ENCODE peak calls at places on chromosomes 12 and 14, in four cellular contexts. M, E, D and Q are unnamed samples.

GRCh38 chr12:132029503-132030300 is 80.0 kb downstream of the EP400 start:
- DNase-seq in M (peak; percentile 35), E (no peak), D (no peak), Q (no peak)

GRCh38 chr12:50508420-50508819 is 3.6 kb downstream of the DIP2B start:
- DNase-seq in M (no peak), E (no peak), D (no peak), Q (no peak)

GRCh38 chr12:109864916-109865315 is 15.4 kb downstream of the GLTP start:
- DNase-seq in M (peak; percentile 44), E (no peak), D (no peak), Q (no peak)

GRCh38 chr12:1657616-1658167 is 28.7 kb downstream of the WNT5B start:
- DNase-seq in M (no peak), E (no peak), D (no peak), Q (no peak)

GRCh38 chr14:61649283-61649682 is 46.0 kb upstream of the HIF1A start:
- DNase-seq in M (no peak), E (no peak), D (no peak), Q (no peak)

GRCh38 chr12:48021485-48022179 is 17.4 kb upstream of the COL2A1 start:
- DNase-seq in M (peak; percentile 94), E (no peak), D (no peak), Q (no peak)

GRCh38 chr14:88013750-88014349 is 8.9 kb downstream of the GPR65 start:
- DNase-seq in M (peak; percentile 83), E (peak; percentile 65), D (peak; percentile 63), Q (no peak)

GRCh38 chr14:97456958-97457357 is 659.8 kb downstream of the VRK1 start:
- DNase-seq in M (no peak), E (no peak), D (no peak), Q (no peak)

GRCh38 chr12:121613424-121613823 is 12.9 kb upstream of the ORAI1 start:
- DNase-seq in M (no peak), E (no peak), D (no peak), Q (peak; percentile 38)

GRCh38 chr14:101050901-101051490 is 147.5 kb upstream of the RTL1 start:
- DNase-seq in M (no peak), E (no peak), D (no peak), Q (no peak)

GRCh38 chr14:68312884-68313725 is 479.8 kb downstream of the ZFP36L1 start:
- DNase-seq in M (no peak), E (no peak), D (no peak), Q (peak; percentile 59)

GRCh38 chr12:13071305-13072280 is 27.4 kb downstream of the FAM234B start:
- DNase-seq in M (no peak), E (no peak), D (no peak), Q (no peak)

GRCh38 chr12:55743131-55743921 is 404 bp downstream of the GDF11 start:
- DNase-seq in M (peak; percentile 83), E (peak; percentile 67), D (no peak), Q (peak; percentile 84)

GRCh38 chr12:114123108-114123507 is 157.0 kb upstream of the RBM19 start:
- DNase-seq in M (peak; percentile 45), E (no peak), D (no peak), Q (no peak)

GRCh38 chr14:35234007-35234406 is 58.2 kb upstream of the PSMA6 start:
- DNase-seq in M (no peak), E (no peak), D (no peak), Q (no peak)

GRCh38 chr12:10331642-10332239 is 24.1 kb downstream of the KLRD1 start:
- DNase-seq in M (peak; percentile 72), E (peak; percentile 18), D (no peak), Q (peak; percentile 54)
- TF ChIP-seq CTCF in M (peak; percentile 91), E (no peak), D (peak; percentile 87), Q (peak; percentile 58)

DNA sequence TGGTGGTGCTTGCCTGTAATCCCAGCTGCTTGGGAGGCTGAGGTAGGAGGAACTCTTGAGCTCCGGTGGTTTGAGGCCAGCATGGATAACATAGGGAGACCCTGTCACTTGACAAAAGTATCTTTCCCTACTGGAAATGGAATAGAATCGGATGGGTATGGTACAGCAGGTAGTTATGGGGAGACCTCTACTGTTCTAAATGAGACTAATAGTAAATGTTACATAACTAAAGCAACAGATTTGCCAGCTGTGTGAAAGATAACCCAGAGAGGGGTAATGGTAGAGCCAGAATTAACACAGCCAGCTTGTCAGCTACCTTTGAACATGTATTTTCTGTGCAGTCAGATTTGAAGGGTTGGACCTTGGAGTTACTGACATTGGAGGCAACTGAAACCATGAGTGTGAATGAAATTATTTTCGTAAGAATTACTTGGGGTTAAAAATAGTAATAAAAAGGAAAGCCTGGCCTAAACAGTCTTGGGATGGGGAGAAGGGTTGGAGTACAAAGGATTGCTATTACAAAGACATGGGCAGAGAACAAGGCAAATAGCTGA is 21.7 kb upstream of the NUP107 start:
- DNase-seq in M (no peak), E (no peak), D (no peak), Q (no peak)
- TF ChIP-seq CTCF in M (no peak), E (no peak), D (no peak), Q (no peak)

GRCh38 chr12:38543151-38543550 is 226.6 kb downstream of the ALG10B start:
- DNase-seq in M (peak; percentile 10), E (no peak), D (no peak), Q (no peak)

GRCh38 chr12:38547586-38547985 is 231.0 kb downstream of the ALG10B start:
- DNase-seq in M (no peak), E (no peak), D (no peak), Q (no peak)

GRCh38 chr12:38541849-38542248 is 225.3 kb downstream of the ALG10B start:
- DNase-seq in M (no peak), E (no peak), D (no peak), Q (no peak)

GRCh38 chr12:38540156-38540555 is 223.6 kb downstream of the ALG10B start:
- DNase-seq in M (no peak), E (no peak), D (no peak), Q (no peak)

DNA sequence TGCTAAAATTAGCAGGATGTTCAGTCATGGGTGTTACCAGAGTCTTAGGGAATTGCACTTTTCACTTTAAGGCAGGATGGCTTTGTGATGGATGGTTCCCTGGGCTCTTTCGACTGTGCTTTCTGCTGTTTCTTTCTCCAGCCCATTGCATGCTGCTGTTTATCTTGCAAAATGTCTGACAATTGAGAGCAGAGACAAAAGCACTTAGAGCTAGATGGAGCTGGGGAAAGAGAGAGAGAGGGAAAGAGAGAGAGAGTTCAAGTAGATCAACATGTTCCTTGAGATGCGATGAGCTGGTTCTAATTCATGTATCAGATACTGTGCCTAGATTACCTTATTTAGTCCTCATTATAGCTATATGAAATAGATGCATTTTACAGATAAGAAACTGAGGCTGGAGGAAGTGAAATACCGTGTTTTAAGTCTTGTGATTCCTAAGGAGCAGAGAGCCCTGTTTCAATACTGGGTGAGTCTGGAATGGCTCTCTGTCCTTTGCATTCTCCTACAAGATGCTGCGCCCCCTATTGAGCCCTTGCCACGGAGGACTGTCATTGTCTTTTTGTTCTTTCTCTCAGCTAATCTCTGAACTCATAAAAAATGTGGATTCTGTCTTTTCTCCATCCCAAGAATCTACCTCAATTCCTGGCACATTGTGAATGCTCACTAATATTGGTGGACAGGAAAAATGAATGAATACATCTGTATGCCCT is 227.9 kb downstream of the ALG10B start:
- DNase-seq in M (peak; percentile 84), E (no peak), D (peak; percentile 14), Q (no peak)
- TF ChIP-seq CTCF in M (peak; percentile 74), E (no peak), D (no peak), Q (peak; percentile 14)

DNA sequence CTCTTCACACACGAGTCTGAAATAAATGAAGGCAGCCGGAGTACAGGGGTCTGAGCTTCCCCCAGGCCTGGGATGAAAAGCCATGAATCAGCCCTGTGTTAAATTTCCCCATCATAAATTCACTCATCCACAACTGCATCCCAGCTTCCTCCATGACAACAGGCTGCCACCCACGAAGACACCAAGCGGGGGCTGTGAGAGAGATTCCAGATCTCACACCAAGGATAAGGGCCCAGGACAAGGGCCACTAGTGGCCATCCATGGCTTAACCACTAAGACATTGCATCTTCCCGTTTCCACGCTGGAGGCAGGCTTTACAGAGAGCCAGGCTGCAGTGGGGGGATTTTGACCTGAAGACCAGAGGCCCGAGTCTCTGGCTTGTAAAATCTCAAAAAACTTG is 94.0 kb upstream of the NCOR2 start:
- DNase-seq in M (no peak), E (no peak), D (no peak), Q (no peak)
- TF ChIP-seq CTCF in M (no peak), E (no peak), D (no peak), Q (no peak)

DNA sequence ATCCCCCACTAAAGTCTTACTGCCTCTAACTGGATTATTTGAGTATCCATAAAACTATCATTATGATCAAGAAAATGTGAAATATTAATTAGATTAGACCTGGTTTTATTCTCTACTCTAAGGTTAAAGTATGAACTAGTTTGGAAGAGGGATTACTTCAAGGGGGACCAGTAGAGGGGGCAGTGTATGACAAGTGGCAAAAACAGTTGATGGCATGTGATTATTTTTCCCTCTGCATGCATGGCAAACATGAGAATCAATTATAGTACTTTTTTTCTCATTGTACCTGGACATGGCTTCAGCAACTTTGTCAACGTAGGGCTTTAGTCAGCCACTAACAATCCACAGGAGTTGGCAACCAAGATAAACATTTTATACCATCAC is 145.0 kb upstream of the SLC38A2 start:
- DNase-seq in M (no peak), E (no peak), D (no peak), Q (no peak)
- TF ChIP-seq CTCF in M (peak; percentile 52), E (no peak), D (no peak), Q (peak; percentile 6)

GRCh38 chr12:4763549-4763948 is 43.3 kb downstream of the GALNT8 start:
- DNase-seq in M (peak; percentile 96), E (peak; percentile 64), D (peak; percentile 8), Q (no peak)
- TF ChIP-seq CTCF in M (peak; percentile 64), E (no peak), D (peak; percentile 42), Q (no peak)

GRCh38 chr12:41521872-41522379 is 333.8 kb downstream of the PDZRN4 start:
- DNase-seq in M (no peak), E (no peak), D (no peak), Q (peak; percentile 21)
- TF ChIP-seq CTCF in M (no peak), E (no peak), D (no peak), Q (no peak)

DNA sequence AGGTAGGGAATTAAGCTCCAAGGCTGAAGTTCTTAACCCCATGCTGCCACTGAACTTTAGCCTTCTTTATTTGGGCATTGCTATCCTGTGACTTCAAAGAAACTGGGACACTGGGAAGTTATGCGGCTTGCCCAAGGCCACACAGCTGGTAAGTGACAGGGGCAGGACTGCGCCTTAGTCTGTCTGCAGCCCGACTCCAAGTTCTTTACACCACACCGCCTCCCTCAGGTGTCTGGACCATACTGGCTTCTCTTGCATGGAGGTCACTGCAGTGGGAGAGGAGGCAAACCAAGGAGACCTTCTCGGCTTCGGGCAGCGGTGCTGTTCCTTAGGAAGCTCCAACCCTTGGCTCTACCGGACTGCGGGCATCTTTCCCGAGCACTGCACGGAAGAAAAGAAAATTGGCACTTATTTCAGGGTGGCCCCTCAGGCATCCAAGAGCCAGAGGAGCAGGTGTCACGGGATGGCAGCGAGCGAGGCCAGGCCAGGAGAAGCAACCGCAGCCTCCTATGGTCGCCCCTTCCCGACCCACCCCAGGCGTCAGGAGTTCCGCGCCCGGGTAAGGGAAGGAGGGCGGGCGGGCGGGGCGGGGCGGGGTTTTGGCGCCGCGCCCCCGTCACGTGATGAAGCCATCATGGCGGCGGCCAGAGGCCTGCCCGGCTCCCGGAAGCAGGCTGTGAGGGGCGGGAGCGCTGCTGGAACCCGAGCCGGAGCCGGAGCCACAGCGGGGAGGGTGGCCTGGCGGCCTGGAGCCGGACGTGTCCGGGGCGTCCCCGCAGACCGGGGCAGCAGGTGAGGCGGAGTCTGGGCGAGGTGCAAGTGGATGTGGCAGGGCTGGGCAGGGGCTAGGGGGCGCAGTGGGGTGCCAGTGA is 16.4 kb upstream of the ESPL1 start:
- DNase-seq in M (peak; percentile 90), E (peak; percentile 76), D (peak; percentile 64), Q (peak; percentile 95)
- TF ChIP-seq CTCF in M (peak; percentile 47), E (no peak), D (peak; percentile 46), Q (peak; percentile 61)

GRCh38 chr14:95021588-95021987 is 135.7 kb downstream of the DICER1 start:
- DNase-seq in M (peak; percentile 46), E (no peak), D (no peak), Q (no peak)
- TF ChIP-seq CTCF in M (peak; percentile 37), E (no peak), D (no peak), Q (no peak)